ENCODE peak calls at places on chromosomes 6 and 20, in four cellular contexts. One of them, this sample, is unnamed.

GRCh38 chr6:95091823-95092436 is 485.4 kb upstream of the MANEA start:
- DNase-seq in K562: no peak
- DNase-seq in HepG2: peak
- DNase-seq in GM12878: no peak
- DNase-seq in this sample: peak

GRCh38 chr20:43544501-43544900 is 14.3 kb upstream of the SGK2 start:
- DNase-seq in GM12878: no peak
- DNase-seq in K562: no peak
- DNase-seq in HepG2: no peak
- DNase-seq in this sample: no peak

GRCh38 chr20:3729378-3729777 is 3.1 kb upstream of the HSPA12B start:
- DNase-seq in K562: no peak
- DNase-seq in HepG2: no peak
- DNase-seq in GM12878: no peak
- DNase-seq in this sample: no peak

GRCh38 chr20:19967441-19967840 is 49.7 kb upstream of the NAA20 start:
- DNase-seq in GM12878: no peak
- DNase-seq in HepG2: no peak
- DNase-seq in K562: no peak
- DNase-seq in this sample: no peak

GRCh38 chr6:79737172-79737571 is 106.0 kb downstream of the SH3BGRL2 start:
- DNase-seq in GM12878: no peak
- DNase-seq in K562: no peak
- DNase-seq in HepG2: no peak
- DNase-seq in this sample: no peak

GRCh38 chr6:156778615-156779205 is 1.5 kb downstream of the ARID1B start:
- DNase-seq in GM12878: no peak
- DNase-seq in K562: no peak
- DNase-seq in HepG2: peak
- DNase-seq in this sample: peak

GRCh38 chr6:100001915-100002388 is 7.9 kb upstream of the MCHR2 start:
- DNase-seq in GM12878: no peak
- DNase-seq in HepG2: peak
- DNase-seq in K562: peak
- DNase-seq in this sample: peak

GRCh38 chr6:68575765-68576439 is 59.2 kb upstream of the ADGRB3 start:
- DNase-seq in HepG2: no peak
- DNase-seq in K562: no peak
- DNase-seq in GM12878: no peak
- DNase-seq in this sample: peak

GRCh38 chr6:150537893-150538292 is 61.8 kb upstream of the PLEKHG1 start:
- DNase-seq in K562: no peak
- DNase-seq in GM12878: no peak
- DNase-seq in HepG2: no peak
- DNase-seq in this sample: no peak

GRCh38 chr6:169881976-169882375 is 130.6 kb downstream of the ERMARD start:
- DNase-seq in HepG2: no peak
- DNase-seq in GM12878: no peak
- DNase-seq in K562: no peak
- DNase-seq in this sample: no peak

GRCh38 chr6:28212510-28213212 is 12.4 kb upstream of the ZSCAN9 start:
- DNase-seq in K562: peak
- DNase-seq in HepG2: peak
- DNase-seq in GM12878: peak
- DNase-seq in this sample: peak

GRCh38 chr20:46552460-46553420 is 2.3 kb upstream of the OCSTAMP start:
- DNase-seq in K562: no peak
- DNase-seq in HepG2: no peak
- DNase-seq in GM12878: peak
- DNase-seq in this sample: no peak

GRCh38 chr6:11212625-11213024 is 19.8 kb downstream of the NEDD9 start:
- DNase-seq in GM12878: no peak
- DNase-seq in K562: no peak
- DNase-seq in HepG2: no peak
- DNase-seq in this sample: no peak

GRCh38 chr6:163554663-163555062 is 140.1 kb downstream of the QKI start:
- DNase-seq in HepG2: peak
- DNase-seq in GM12878: no peak
- DNase-seq in K562: peak
- DNase-seq in this sample: peak

GRCh38 chr20:50788045-50788867 is 6.6 kb upstream of the BCAS4 start:
- DNase-seq in HepG2: peak
- DNase-seq in GM12878: no peak
- DNase-seq in K562: no peak
- DNase-seq in this sample: peak

GRCh38 chr20:47493954-47494293 is 7.8 kb upstream of the NCOA3 start:
- DNase-seq in HepG2: no peak
- DNase-seq in GM12878: no peak
- DNase-seq in K562: no peak
- DNase-seq in this sample: no peak

GRCh38 chr6:55046869-55047422 is 127.4 kb upstream of the HCRTR2 start:
- DNase-seq in K562: no peak
- DNase-seq in GM12878: no peak
- DNase-seq in HepG2: no peak
- DNase-seq in this sample: no peak

GRCh38 chr6:34230653-34231351 is 5.9 kb upstream of the HMGA1 start:
- DNase-seq in K562: no peak
- DNase-seq in HepG2: no peak
- DNase-seq in GM12878: no peak
- DNase-seq in this sample: no peak

GRCh38 chr20:52191436-52192295 is at the start of gene ZFP64:
- DNase-seq in K562: peak
- DNase-seq in GM12878: no peak
- DNase-seq in HepG2: peak
- DNase-seq in this sample: peak

GRCh38 chr6:43746071-43746470 is 23.9 kb upstream of the VEGFA start:
- DNase-seq in GM12878: no peak
- DNase-seq in HepG2: no peak
- DNase-seq in K562: no peak
- DNase-seq in this sample: no peak

GRCh38 chr6:4577406-4577805 is 198.8 kb upstream of the CDYL start:
- DNase-seq in K562: no peak
- DNase-seq in HepG2: no peak
- DNase-seq in GM12878: no peak
- DNase-seq in this sample: no peak

GRCh38 chr6:145728986-145729385 is 6.3 kb downstream of the EPM2A start:
- DNase-seq in GM12878: no peak
- DNase-seq in HepG2: no peak
- DNase-seq in K562: no peak
- DNase-seq in this sample: no peak

GRCh38 chr6:95203153-95203754 is 374.1 kb upstream of the MANEA start:
- DNase-seq in HepG2: peak
- DNase-seq in K562: peak
- DNase-seq in GM12878: no peak
- DNase-seq in this sample: peak

GRCh38 chr6:41428402-41428994 is 93.1 kb downstream of the NCR2 start:
- DNase-seq in GM12878: no peak
- DNase-seq in K562: no peak
- DNase-seq in HepG2: no peak
- DNase-seq in this sample: no peak

GRCh38 chr6:167092672-167093339 is 30.1 kb upstream of the CCR6 start:
- DNase-seq in K562: no peak
- DNase-seq in GM12878: no peak
- DNase-seq in HepG2: no peak
- DNase-seq in this sample: no peak

GRCh38 chr6:46914279-46914810 is 7.4 kb downstream of the ADGRF5 start:
- DNase-seq in HepG2: no peak
- DNase-seq in K562: no peak
- DNase-seq in GM12878: no peak
- DNase-seq in this sample: no peak

GRCh38 chr6:107345398-107345797 is 114.0 kb downstream of the PDSS2 start:
- DNase-seq in GM12878: no peak
- DNase-seq in K562: no peak
- DNase-seq in HepG2: no peak
- DNase-seq in this sample: no peak

GRCh38 chr6:4805553-4806307 is 29.5 kb downstream of the CDYL start:
- DNase-seq in HepG2: peak
- DNase-seq in K562: no peak
- DNase-seq in GM12878: no peak
- DNase-seq in this sample: peak

GRCh38 chr6:133099573-133099972 is 141.6 kb upstream of the EYA4 start:
- DNase-seq in HepG2: peak
- DNase-seq in K562: no peak
- DNase-seq in GM12878: no peak
- DNase-seq in this sample: no peak

GRCh38 chr6:92122746-92123145 is 1296.6 kb downstream of the EPHA7 start:
- DNase-seq in K562: no peak
- DNase-seq in HepG2: peak
- DNase-seq in GM12878: no peak
- DNase-seq in this sample: peak

GRCh38 chr6:158538741-158539140 is 21.1 kb upstream of the TMEM181 start:
- DNase-seq in GM12878: no peak
- DNase-seq in K562: no peak
- DNase-seq in HepG2: no peak
- DNase-seq in this sample: no peak

GRCh38 chr6:117409863-117410262 is 15.9 kb downstream of the ROS1 start:
- DNase-seq in HepG2: no peak
- DNase-seq in K562: no peak
- DNase-seq in GM12878: no peak
- DNase-seq in this sample: no peak
- TF ChIP-seq FOXK2 in HepG2: no peak
- TF ChIP-seq FOXK2 in K562: no peak
- TF ChIP-seq FOXK2 in GM12878: no peak
- TF ChIP-seq FOXK2 in this sample: no peak

GRCh38 chr20:62739581-62740285 is 31.1 kb downstream of the NTSR1 start:
- DNase-seq in K562: no peak
- DNase-seq in GM12878: no peak
- DNase-seq in HepG2: no peak
- DNase-seq in this sample: no peak

GRCh38 chr20:62741191-62741676 is 32.6 kb downstream of the NTSR1 start:
- DNase-seq in GM12878: no peak
- DNase-seq in K562: no peak
- DNase-seq in HepG2: no peak
- DNase-seq in this sample: no peak

GRCh38 chr20:62741701-62742491 is 33.3 kb downstream of the NTSR1 start:
- DNase-seq in K562: no peak
- DNase-seq in GM12878: no peak
- DNase-seq in HepG2: no peak
- DNase-seq in this sample: no peak

GRCh38 chr20:62739067-62739466 is 30.4 kb downstream of the NTSR1 start:
- DNase-seq in K562: no peak
- DNase-seq in GM12878: no peak
- DNase-seq in HepG2: no peak
- DNase-seq in this sample: no peak

DNA sequence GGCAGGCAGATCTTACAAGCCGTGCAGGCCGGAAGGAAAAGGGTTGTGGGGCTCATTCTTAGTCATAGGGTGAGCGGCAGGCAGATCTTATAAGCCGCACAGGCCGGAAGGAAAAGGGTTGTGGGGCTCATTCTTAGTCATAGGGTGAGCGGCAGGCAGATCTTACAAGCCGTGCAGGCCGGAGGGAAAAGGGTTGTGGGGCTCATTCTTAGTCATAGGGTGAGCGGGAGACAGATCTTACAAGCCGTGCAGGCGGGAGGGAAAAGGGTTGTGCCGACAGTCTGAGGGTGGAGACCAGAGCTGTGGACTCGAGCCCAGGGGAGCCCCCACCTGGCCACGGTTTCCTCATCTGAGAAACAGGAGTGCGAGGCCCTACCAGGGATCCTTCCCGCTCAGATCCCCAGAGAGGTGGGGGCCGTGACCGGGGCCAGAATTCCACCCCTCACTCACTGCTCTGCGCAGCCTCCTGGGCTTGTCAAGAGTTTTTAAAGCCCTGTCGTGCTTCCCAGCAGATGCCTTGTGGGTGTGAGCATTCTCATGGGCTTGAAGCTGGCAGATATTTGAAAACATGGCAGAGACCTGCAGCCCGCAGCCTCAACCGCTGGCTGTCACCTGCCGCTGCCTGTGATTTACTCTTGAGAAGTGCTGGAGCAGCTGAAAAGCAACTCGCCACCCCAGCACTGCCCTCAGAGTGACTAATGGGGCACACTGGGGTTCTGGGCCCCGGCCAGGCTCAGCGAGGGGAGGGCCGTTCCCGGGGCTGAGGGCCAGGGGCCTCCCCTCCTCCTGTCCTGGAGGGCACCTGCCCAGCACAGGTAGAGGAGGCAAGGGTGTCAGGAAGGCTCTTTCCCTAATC is 31.9 kb downstream of the NTSR1 start:
- DNase-seq in GM12878: peak
- DNase-seq in HepG2: peak
- DNase-seq in K562: peak
- DNase-seq in this sample: no peak
- TF ChIP-seq BHLHE40 in GM12878: peak
- TF ChIP-seq BHLHE40 in HepG2: no peak
- TF ChIP-seq BHLHE40 in K562: no peak
- TF ChIP-seq BHLHE40 in this sample: no peak

DNA sequence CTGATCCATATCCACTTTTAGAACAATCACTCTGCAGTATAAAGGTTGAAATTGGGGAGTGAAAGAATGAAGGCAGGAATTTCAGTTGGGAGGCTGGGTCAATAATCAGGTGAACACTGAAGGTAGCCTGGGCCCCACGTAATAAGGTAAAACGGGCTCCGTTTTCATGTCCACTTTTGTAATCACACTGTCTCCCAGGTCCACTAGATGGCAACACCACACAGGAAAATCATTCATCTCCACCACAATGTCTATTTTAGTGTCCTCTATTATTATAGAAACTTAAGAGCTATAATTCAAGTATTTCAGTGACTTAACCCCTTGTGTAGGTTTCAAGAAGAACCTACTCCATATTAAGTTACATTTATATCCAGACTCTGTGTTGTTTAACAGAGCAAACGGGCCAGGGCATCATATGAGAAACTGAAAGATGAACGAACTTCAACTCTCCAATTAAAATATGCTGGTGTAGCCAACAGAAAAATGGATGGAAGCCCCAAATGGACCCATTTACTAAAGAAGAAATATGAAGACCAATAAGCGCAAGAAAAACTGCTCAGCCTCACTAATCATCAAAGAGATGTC is 45.9 kb upstream of the MC3R start:
- DNase-seq in HepG2: peak
- DNase-seq in GM12878: no peak
- DNase-seq in K562: no peak
- DNase-seq in this sample: no peak
- TF ChIP-seq FOXK2 in HepG2: no peak
- TF ChIP-seq FOXK2 in GM12878: no peak
- TF ChIP-seq FOXK2 in K562: no peak
- TF ChIP-seq FOXK2 in this sample: no peak

DNA sequence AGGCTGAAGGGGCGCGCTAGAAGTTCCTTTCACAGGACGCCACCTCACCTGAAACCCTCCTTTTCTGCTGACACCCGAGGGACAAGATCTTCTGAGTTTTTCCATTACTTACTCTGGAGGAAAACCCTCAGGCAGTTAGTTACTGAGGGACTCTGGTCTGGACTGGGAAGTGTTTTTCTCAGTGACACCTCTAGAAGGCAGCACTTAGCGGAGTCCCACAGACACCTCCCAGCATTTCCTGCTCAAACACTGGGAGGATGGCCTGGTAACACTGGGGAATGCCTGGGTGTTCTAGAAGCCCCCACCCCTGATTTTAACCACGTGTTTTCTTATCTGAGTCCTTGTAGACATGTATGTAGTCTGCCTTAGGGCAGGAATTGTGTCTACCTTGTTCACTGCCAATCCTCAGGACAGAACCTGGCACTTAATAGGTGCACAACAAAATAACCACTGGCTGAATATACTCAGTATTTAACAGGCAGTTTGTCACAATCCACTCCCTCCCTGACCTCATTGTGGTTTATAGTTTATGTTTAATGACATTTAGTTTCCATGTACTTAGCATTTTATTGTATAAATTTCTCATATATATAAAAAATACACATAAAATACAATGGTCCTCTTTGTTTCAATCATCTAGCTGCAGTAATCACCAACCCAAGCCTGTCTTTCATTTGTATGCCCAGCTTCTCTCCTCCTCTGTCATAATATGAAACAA is 4.8 kb downstream of the GSTA3 start:
- DNase-seq in GM12878: no peak
- DNase-seq in HepG2: peak
- DNase-seq in K562: peak
- DNase-seq in this sample: peak
- TF ChIP-seq BHLHE40 in GM12878: no peak
- TF ChIP-seq BHLHE40 in HepG2: no peak
- TF ChIP-seq BHLHE40 in K562: no peak
- TF ChIP-seq BHLHE40 in this sample: no peak

This sample was measured in HEK293T.